ENCODE peak calls at places on chromosomes 2 and 18, in nine cellular contexts. One of them, this sample, is unnamed. For H3K9me3, the result is how much of the 10 kb centered on the place peaks cover.

GRCh38 chr2:134927195-134927594 is 8.6 kb downstream of the CCNT2 start:
- DNase-seq in lung: no peak
- DNase-seq in PC-9: no peak
- DNase-seq in PC-3: peak
- DNase-seq in fibroblast of lung: peak
- DNase-seq in astrocyte: peak
- DNase-seq in mesenchymal stem cell: peak
- DNase-seq in Karpas-422: no peak
- DNase-seq in IMR-90: peak
- DNase-seq in this sample: no peak

GRCh38 chr2:69683170-69683971 is 39.8 kb upstream of the AAK1 start:
- DNase-seq in IMR-90: peak
- DNase-seq in PC-9: peak
- DNase-seq in Karpas-422: no peak
- DNase-seq in mesenchymal stem cell: peak
- DNase-seq in lung: no peak
- DNase-seq in PC-3: peak
- DNase-seq in fibroblast of lung: peak
- DNase-seq in astrocyte: peak
- DNase-seq in this sample: no peak

GRCh38 chr2:128315122-128315828 is 3.4 kb downstream of the HS6ST1 start:
- DNase-seq in lung: peak
- DNase-seq in astrocyte: no peak
- DNase-seq in PC-3: no peak
- DNase-seq in IMR-90: no peak
- DNase-seq in Karpas-422: no peak
- DNase-seq in mesenchymal stem cell: no peak
- DNase-seq in PC-9: no peak
- DNase-seq in fibroblast of lung: no peak
- DNase-seq in this sample: peak

GRCh38 chr2:88038263-88039105 is 17.1 kb downstream of the KRCC1 start:
- DNase-seq in IMR-90: peak
- DNase-seq in PC-9: peak
- DNase-seq in PC-3: peak
- DNase-seq in astrocyte: peak
- DNase-seq in lung: no peak
- DNase-seq in fibroblast of lung: peak
- DNase-seq in Karpas-422: no peak
- DNase-seq in mesenchymal stem cell: peak
- DNase-seq in this sample: no peak

GRCh38 chr2:119214453-119214852 is 9.2 kb upstream of the STEAP3 start:
- DNase-seq in fibroblast of lung: no peak
- DNase-seq in astrocyte: no peak
- DNase-seq in PC-9: no peak
- DNase-seq in PC-3: no peak
- DNase-seq in Karpas-422: no peak
- DNase-seq in lung: no peak
- DNase-seq in mesenchymal stem cell: no peak
- DNase-seq in IMR-90: no peak
- DNase-seq in this sample: no peak

GRCh38 chr18:7417742-7418141 is 149.4 kb upstream of the PTPRM start:
- DNase-seq in Karpas-422: no peak
- DNase-seq in PC-9: peak
- DNase-seq in IMR-90: no peak
- DNase-seq in PC-3: peak
- DNase-seq in mesenchymal stem cell: peak
- DNase-seq in astrocyte: peak
- DNase-seq in fibroblast of lung: peak
- DNase-seq in lung: no peak
- DNase-seq in this sample: no peak

GRCh38 chr2:19373352-19373751 is 14.9 kb upstream of the OSR1 start:
- DNase-seq in fibroblast of lung: no peak
- DNase-seq in astrocyte: no peak
- DNase-seq in Karpas-422: no peak
- DNase-seq in PC-9: no peak
- DNase-seq in PC-3: no peak
- DNase-seq in IMR-90: no peak
- DNase-seq in mesenchymal stem cell: no peak
- DNase-seq in lung: no peak
- DNase-seq in this sample: no peak

GRCh38 chr2:110867078-110867477 is 134.7 kb downstream of the ACOXL start:
- DNase-seq in PC-9: no peak
- DNase-seq in mesenchymal stem cell: no peak
- DNase-seq in IMR-90: no peak
- DNase-seq in Karpas-422: no peak
- DNase-seq in astrocyte: no peak
- DNase-seq in fibroblast of lung: no peak
- DNase-seq in PC-3: no peak
- DNase-seq in lung: no peak
- DNase-seq in this sample: no peak

GRCh38 chr2:1755436-1756191 is 11.3 kb upstream of the PXDN start:
- DNase-seq in fibroblast of lung: peak
- DNase-seq in mesenchymal stem cell: peak
- DNase-seq in Karpas-422: no peak
- DNase-seq in PC-3: no peak
- DNase-seq in PC-9: no peak
- DNase-seq in lung: no peak
- DNase-seq in IMR-90: peak
- DNase-seq in astrocyte: peak
- DNase-seq in this sample: no peak

GRCh38 chr18:68972176-68972575 is 174.3 kb downstream of the CCDC102B start:
- DNase-seq in astrocyte: no peak
- DNase-seq in lung: no peak
- DNase-seq in Karpas-422: no peak
- DNase-seq in PC-3: no peak
- DNase-seq in IMR-90: no peak
- DNase-seq in mesenchymal stem cell: peak
- DNase-seq in PC-9: no peak
- DNase-seq in fibroblast of lung: no peak
- DNase-seq in this sample: no peak

GRCh38 chr2:239916205-239917127 is 108.7 kb downstream of the NDUFA10 start:
- DNase-seq in fibroblast of lung: no peak
- DNase-seq in IMR-90: no peak
- DNase-seq in mesenchymal stem cell: no peak
- DNase-seq in Karpas-422: no peak
- DNase-seq in PC-3: no peak
- DNase-seq in astrocyte: no peak
- DNase-seq in lung: no peak
- DNase-seq in PC-9: peak
- DNase-seq in this sample: no peak

GRCh38 chr18:22977847-22978701 is 44.9 kb downstream of the RBBP8 start:
- DNase-seq in fibroblast of lung: peak
- DNase-seq in PC-9: peak
- DNase-seq in PC-3: peak
- DNase-seq in astrocyte: peak
- DNase-seq in Karpas-422: no peak
- DNase-seq in mesenchymal stem cell: peak
- DNase-seq in IMR-90: peak
- DNase-seq in lung: no peak
- DNase-seq in this sample: no peak

GRCh38 chr2:120568089-120568974 is 167.3 kb upstream of the GLI2 start:
- DNase-seq in fibroblast of lung: peak
- DNase-seq in mesenchymal stem cell: no peak
- DNase-seq in PC-9: no peak
- DNase-seq in PC-3: no peak
- DNase-seq in lung: no peak
- DNase-seq in Karpas-422: no peak
- DNase-seq in IMR-90: no peak
- DNase-seq in astrocyte: no peak
- DNase-seq in this sample: no peak

GRCh38 chr2:145230546-145230945 is 710.6 kb upstream of the ZEB2 start:
- DNase-seq in mesenchymal stem cell: peak
- DNase-seq in IMR-90: peak
- DNase-seq in PC-3: no peak
- DNase-seq in astrocyte: peak
- DNase-seq in PC-9: no peak
- DNase-seq in lung: no peak
- DNase-seq in fibroblast of lung: peak
- DNase-seq in Karpas-422: no peak
- DNase-seq in this sample: no peak

GRCh38 chr2:238872026-238872425 is 24.1 kb downstream of the TWIST2 start:
- DNase-seq in mesenchymal stem cell: no peak
- DNase-seq in Karpas-422: no peak
- DNase-seq in fibroblast of lung: no peak
- DNase-seq in PC-3: no peak
- DNase-seq in astrocyte: no peak
- DNase-seq in PC-9: no peak
- DNase-seq in IMR-90: no peak
- DNase-seq in lung: no peak
- DNase-seq in this sample: no peak

GRCh38 chr2:27041708-27042107 is 8.9 kb downstream of the TMEM214 start:
- DNase-seq in astrocyte: peak
- DNase-seq in Karpas-422: peak
- DNase-seq in mesenchymal stem cell: no peak
- DNase-seq in fibroblast of lung: peak
- DNase-seq in PC-3: no peak
- DNase-seq in lung: no peak
- DNase-seq in IMR-90: no peak
- DNase-seq in PC-9: no peak
- DNase-seq in this sample: no peak

DNA sequence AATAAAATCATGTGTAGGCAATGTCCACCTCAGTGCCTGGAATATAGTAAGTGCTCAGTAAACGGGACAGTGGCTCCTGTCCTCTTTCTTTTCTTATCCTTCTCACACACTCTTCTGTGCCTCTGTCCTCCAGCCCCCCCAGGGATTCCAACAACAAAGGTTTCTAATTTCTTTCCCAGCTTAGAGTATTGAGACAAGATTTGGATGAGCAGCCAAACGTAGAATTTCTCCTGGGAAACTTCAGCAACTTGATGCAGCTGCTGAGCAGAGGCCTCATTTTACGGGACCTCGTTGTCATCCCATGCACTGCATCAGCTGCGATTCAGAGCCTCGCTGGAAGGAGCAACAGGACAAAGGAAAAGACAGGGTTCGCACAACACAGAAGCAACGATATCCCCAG is 545.1 kb downstream of the SOX11 start:
- DNase-seq in PC-3: no peak
- DNase-seq in PC-9: no peak
- DNase-seq in fibroblast of lung: no peak
- DNase-seq in Karpas-422: no peak
- DNase-seq in mesenchymal stem cell: no peak
- DNase-seq in lung: no peak
- DNase-seq in IMR-90: no peak
- DNase-seq in astrocyte: no peak
- DNase-seq in this sample: no peak
- H3K9me3 ChIP-seq in PC-3: under half
- H3K9me3 ChIP-seq in PC-9: under half
- H3K9me3 ChIP-seq in fibroblast of lung: under half
- H3K9me3 ChIP-seq in Karpas-422: under half
- H3K9me3 ChIP-seq in mesenchymal stem cell: under half
- H3K9me3 ChIP-seq in lung: under half
- H3K9me3 ChIP-seq in IMR-90: under half
- H3K9me3 ChIP-seq in astrocyte: under half
- H3K9me3 ChIP-seq in this sample: under half

GRCh38 chr2:201320701-201321100 is 36.4 kb downstream of the FLACC1 start:
- DNase-seq in Karpas-422: peak
- DNase-seq in astrocyte: no peak
- DNase-seq in fibroblast of lung: no peak
- DNase-seq in PC-3: no peak
- DNase-seq in mesenchymal stem cell: no peak
- DNase-seq in IMR-90: no peak
- DNase-seq in lung: no peak
- DNase-seq in PC-9: no peak
- DNase-seq in this sample: no peak

GRCh38 chr2:201319511-201319910 is 37.6 kb downstream of the FLACC1 start:
- DNase-seq in PC-3: no peak
- DNase-seq in fibroblast of lung: no peak
- DNase-seq in lung: no peak
- DNase-seq in mesenchymal stem cell: no peak
- DNase-seq in Karpas-422: no peak
- DNase-seq in PC-9: no peak
- DNase-seq in astrocyte: no peak
- DNase-seq in IMR-90: no peak
- DNase-seq in this sample: no peak

GRCh38 chr2:201322772-201323171 is 34.4 kb downstream of the FLACC1 start:
- DNase-seq in lung: no peak
- DNase-seq in PC-3: no peak
- DNase-seq in fibroblast of lung: no peak
- DNase-seq in PC-9: no peak
- DNase-seq in astrocyte: no peak
- DNase-seq in Karpas-422: no peak
- DNase-seq in IMR-90: no peak
- DNase-seq in mesenchymal stem cell: no peak
- DNase-seq in this sample: no peak

GRCh38 chr2:201320257-201320656 is 36.9 kb downstream of the FLACC1 start:
- DNase-seq in PC-3: no peak
- DNase-seq in PC-9: no peak
- DNase-seq in fibroblast of lung: no peak
- DNase-seq in IMR-90: no peak
- DNase-seq in Karpas-422: no peak
- DNase-seq in mesenchymal stem cell: no peak
- DNase-seq in lung: no peak
- DNase-seq in astrocyte: no peak
- DNase-seq in this sample: no peak
- H3K9me3 ChIP-seq in PC-3: under half
- H3K9me3 ChIP-seq in PC-9: under half
- H3K9me3 ChIP-seq in fibroblast of lung: under half
- H3K9me3 ChIP-seq in IMR-90: under half
- H3K9me3 ChIP-seq in Karpas-422: under half
- H3K9me3 ChIP-seq in mesenchymal stem cell: under half
- H3K9me3 ChIP-seq in lung: under half
- H3K9me3 ChIP-seq in astrocyte: under half
- H3K9me3 ChIP-seq in this sample: under half

DNA sequence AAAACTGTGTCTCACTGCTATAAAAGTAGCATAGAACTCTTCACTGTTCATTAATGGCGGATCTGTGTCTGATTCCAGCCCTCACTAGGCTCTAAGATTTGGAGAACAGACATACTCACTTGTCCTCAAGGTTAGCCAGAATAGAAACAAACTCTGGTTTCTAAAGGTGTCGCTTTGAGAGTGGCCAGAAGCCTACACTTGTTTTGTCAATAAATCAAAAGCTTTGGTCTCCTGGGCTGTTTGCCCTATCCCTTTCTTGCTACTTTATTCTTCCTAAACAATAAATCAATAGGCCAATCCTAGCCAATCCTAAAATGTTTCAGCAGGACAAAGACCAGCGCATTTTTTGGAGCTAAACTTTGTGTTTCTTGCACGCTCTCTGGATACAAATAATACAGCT is 1064.6 kb upstream of the CHAC2 start:
- DNase-seq in mesenchymal stem cell: no peak
- DNase-seq in IMR-90: no peak
- DNase-seq in lung: no peak
- DNase-seq in Karpas-422: no peak
- DNase-seq in PC-9: no peak
- DNase-seq in astrocyte: no peak
- DNase-seq in PC-3: no peak
- DNase-seq in fibroblast of lung: no peak
- DNase-seq in this sample: no peak
- H3K9me3 ChIP-seq in mesenchymal stem cell: under half
- H3K9me3 ChIP-seq in IMR-90: under half
- H3K9me3 ChIP-seq in lung: under half
- H3K9me3 ChIP-seq in Karpas-422: under half
- H3K9me3 ChIP-seq in PC-9: under half
- H3K9me3 ChIP-seq in astrocyte: under half
- H3K9me3 ChIP-seq in PC-3: under half
- H3K9me3 ChIP-seq in fibroblast of lung: under half
- H3K9me3 ChIP-seq in this sample: under half

DNA sequence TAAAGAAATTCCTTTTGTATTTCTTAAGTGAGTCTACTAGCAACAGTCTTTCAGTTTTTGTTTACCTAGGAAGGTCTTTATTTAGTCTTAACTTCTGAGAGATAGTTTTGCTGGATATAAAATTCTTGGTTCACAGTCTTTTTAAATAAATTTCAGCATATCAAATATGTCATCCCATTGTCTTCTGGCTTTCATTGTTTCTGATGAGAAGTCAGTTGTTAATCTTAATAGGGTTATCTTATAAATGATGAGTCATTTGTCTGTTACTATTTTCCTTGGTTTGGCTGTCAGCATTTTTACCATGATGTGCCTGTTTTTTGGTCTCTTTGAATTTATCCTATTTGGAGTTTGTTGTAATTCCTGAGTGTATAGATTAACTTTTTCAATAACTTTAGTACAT is 129.3 kb downstream of the FAM210A start:
- DNase-seq in PC-9: no peak
- DNase-seq in lung: no peak
- DNase-seq in IMR-90: no peak
- DNase-seq in astrocyte: no peak
- DNase-seq in PC-3: no peak
- DNase-seq in fibroblast of lung: no peak
- DNase-seq in Karpas-422: peak
- DNase-seq in mesenchymal stem cell: no peak
- DNase-seq in this sample: no peak
- H3K9me3 ChIP-seq in PC-9: under half
- H3K9me3 ChIP-seq in lung: under half
- H3K9me3 ChIP-seq in IMR-90: under half
- H3K9me3 ChIP-seq in astrocyte: under half
- H3K9me3 ChIP-seq in PC-3: under half
- H3K9me3 ChIP-seq in fibroblast of lung: under half
- H3K9me3 ChIP-seq in Karpas-422: under half
- H3K9me3 ChIP-seq in mesenchymal stem cell: under half
- H3K9me3 ChIP-seq in this sample: under half

This sample was measured in DND-41.